ENCODE peak calls at places on chromosomes 1 and 21, in four cellular contexts. U is chondrocyte; P is HEK293T; E is activated naive CD4-positive, alpha-beta T cell treated with Interleukin-2 at 50 U/mL for 16 hours. N is an unnamed sample.
A peak's percentile ranks its signal among the peaks of the same experiment; 100 is the strongest.

GRCh38 chr1:1162597-1163537 is 10.8 kb upstream of the TTLL10 start:
- DNase-seq in U (no peak), P (no peak), E (no peak), N (peak; percentile 56)

GRCh38 chr1:179831852-179832699 is 45.5 kb downstream of the TOR1AIP2 start:
- DNase-seq in U (no peak), P (no peak), E (peak; percentile 7), N (no peak)

GRCh38 chr21:45662623-45663015 is 19.1 kb downstream of the PCBP3 start:
- DNase-seq in U (no peak), P (no peak), E (no peak), N (no peak)

GRCh38 chr1:111621050-111621449 is 1.5 kb downstream of the RAP1A start:
- DNase-seq in U (no peak), P (no peak), E (no peak), N (no peak)

GRCh38 chr1:73576084-73576483 is 621.9 kb downstream of the LRRIQ3 start:
- DNase-seq in U (no peak), P (no peak), E (no peak), N (no peak)

GRCh38 chr1:35883681-35884155 is 709 bp downstream of the AGO1 start:
- DNase-seq in U (no peak), P (peak; percentile 66), E (peak; percentile 51), N (peak; percentile 84)

GRCh38 chr1:239247299-239247698 is 139.1 kb upstream of the CHRM3 start:
- DNase-seq in U (no peak), P (no peak), E (no peak), N (no peak)

GRCh38 chr1:37794372-37795339 is 1.0 kb downstream of the MANEAL start:
- DNase-seq in U (no peak), P (no peak), E (no peak), N (peak; percentile 17)

GRCh38 chr1:109084563-109085517 is 5.7 kb upstream of the TMEM167B start:
- DNase-seq in U (peak; percentile 20), P (no peak), E (no peak), N (no peak)

GRCh38 chr1:188386161-188386560 is 1557.4 kb downstream of the PLA2G4A start:
- DNase-seq in U (no peak), P (no peak), E (no peak), N (no peak)